ENCODE peak calls at places on chromosomes 6 and 20, in six cellular contexts. Q is HepG2, X is HCT116, H is SK-N-SH, M is K562, Z is GM12878. C is an unnamed sample.

GRCh38 chr6:101582786-101583185 is 189.3 kb downstream of the GRIK2 start:
- DNase-seq in Z (no peak), Q (no peak), M (no peak), H (no peak), X (no peak), C (no peak)

GRCh38 chr6:170181338-170181690 is 109.6 kb downstream of the DLL1 start:
- DNase-seq in Q (no peak), M (no peak), H (no peak), X (no peak), Z (no peak), C (no peak)

GRCh38 chr6:155958550-155958949 is 502.9 kb upstream of the NOX3 start:
- DNase-seq in X (no peak), M (no peak), Z (no peak), H (no peak), Q (no peak), C (no peak)

GRCh38 chr6:85360794-85361642 is 88.9 kb upstream of the NT5E start:
- DNase-seq in M (no peak), H (no peak), Z (no peak), X (peak; percentile 94), Q (peak; percentile 43), C (no peak)

GRCh38 chr6:169174516-169175359 is 78.9 kb downstream of the THBS2 start:
- DNase-seq in X (no peak), Q (no peak), Z (no peak), H (no peak), M (peak; percentile 69), C (peak; percentile 32)

GRCh38 chr20:52747736-52748135 is 224.4 kb upstream of the TSHZ2 start:
- DNase-seq in Q (peak; percentile 37), H (peak; percentile 30), M (no peak), Z (no peak), X (no peak), C (peak; percentile 11)

GRCh38 chr6:41355952-41356351 is 20.5 kb downstream of the NCR2 start:
- DNase-seq in Q (no peak), H (no peak), M (no peak), Z (no peak), X (no peak), C (no peak)

GRCh38 chr6:138377844-138378243 is at the start of gene SMIM28:
- DNase-seq in Q (no peak), M (no peak), H (no peak), X (no peak), Z (no peak), C (no peak)

GRCh38 chr6:130794686-130795085 is 32.5 kb upstream of the SMLR1 start:
- DNase-seq in M (no peak), X (no peak), Z (no peak), Q (no peak), H (no peak), C (no peak)

GRCh38 chr6:35181313-35181932 is 32.3 kb upstream of the SCUBE3 start:
- DNase-seq in Q (no peak), H (no peak), Z (no peak), X (no peak), M (no peak), C (no peak)

GRCh38 chr6:46221221-46221793 is 50.5 kb upstream of the ENPP5 start:
- DNase-seq in M (peak; percentile 41), Z (peak; percentile 48), Q (peak; percentile 26), H (no peak), X (peak; percentile 18), C (peak; percentile 63)

GRCh38 chr6:37648465-37649330 is 49.0 kb downstream of the MDGA1 start:
- DNase-seq in Z (no peak), Q (no peak), M (peak; percentile 85), X (peak; percentile 47), H (no peak), C (no peak)

GRCh38 chr6:122947355-122947754 is 48.7 kb upstream of the CLVS2 start:
- DNase-seq in H (peak; percentile 36), Z (no peak), Q (no peak), M (no peak), X (peak; percentile 18), C (peak; percentile 1)
- TF ChIP-seq JUND in H (no peak), Z (no peak), Q (no peak), M (no peak), X (no peak), C (no peak)

DNA sequence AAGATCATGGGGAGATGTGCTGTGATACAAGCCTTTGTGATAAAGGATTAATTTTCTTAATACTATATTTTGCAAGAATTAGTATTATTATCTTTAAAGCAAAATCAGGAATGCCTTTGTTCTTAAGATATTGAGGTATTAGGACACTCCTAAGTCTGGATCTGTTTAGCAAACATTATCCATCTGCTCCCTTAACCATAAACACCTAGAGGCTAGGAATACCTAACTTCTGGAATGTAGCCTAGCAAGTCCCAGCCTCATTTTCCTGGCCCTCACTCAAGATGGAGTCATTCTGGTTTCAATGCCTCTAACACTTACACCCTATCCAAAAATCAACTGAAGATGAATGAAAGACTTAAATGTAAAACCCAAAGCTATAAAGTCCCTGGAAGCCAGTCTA is 106.3 kb upstream of the GJE1 start:
- DNase-seq in Q (no peak), H (no peak), M (no peak), X (no peak), Z (no peak), C (no peak)
- TF ChIP-seq JUND in Q (no peak), H (no peak), M (no peak), X (no peak), Z (no peak), C (no peak)

GRCh38 chr6:105043979-105044378 is 87.1 kb downstream of the LIN28B start:
- DNase-seq in Q (no peak), Z (no peak), M (no peak), X (no peak), H (no peak), C (no peak)

GRCh38 chr6:105042648-105043047 is 85.7 kb downstream of the LIN28B start:
- DNase-seq in M (no peak), Z (no peak), Q (no peak), X (no peak), H (no peak), C (no peak)

GRCh38 chr6:105041880-105042279 is 85.0 kb downstream of the LIN28B start:
- DNase-seq in Q (no peak), Z (no peak), X (no peak), H (no peak), M (no peak), C (no peak)

DNA sequence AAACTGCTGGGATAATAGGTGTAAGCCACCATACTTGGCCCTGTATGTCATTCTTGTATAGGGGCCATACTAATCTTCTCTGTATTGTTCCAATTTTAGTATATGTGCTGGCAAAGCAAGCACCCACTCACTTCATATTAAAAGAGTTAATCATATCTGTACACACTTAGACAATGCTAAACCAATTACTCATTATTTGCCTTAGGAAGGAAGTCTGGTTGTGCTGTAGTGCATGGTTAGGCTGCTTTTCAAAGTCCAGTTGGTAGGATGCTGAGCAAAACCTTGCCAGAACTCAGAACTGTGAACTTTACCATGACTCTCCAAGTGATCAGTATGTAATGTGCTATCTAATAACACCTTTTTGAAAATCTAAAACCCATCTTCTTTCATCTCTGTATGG is 88.6 kb downstream of the LIN28B start:
- DNase-seq in H (no peak), M (no peak), X (no peak), Z (no peak), Q (peak; percentile 77), C (no peak)
- TF ChIP-seq JUND in H (peak; percentile 13), M (no peak), X (no peak), Z (no peak), Q (no peak), C (no peak)

DNA sequence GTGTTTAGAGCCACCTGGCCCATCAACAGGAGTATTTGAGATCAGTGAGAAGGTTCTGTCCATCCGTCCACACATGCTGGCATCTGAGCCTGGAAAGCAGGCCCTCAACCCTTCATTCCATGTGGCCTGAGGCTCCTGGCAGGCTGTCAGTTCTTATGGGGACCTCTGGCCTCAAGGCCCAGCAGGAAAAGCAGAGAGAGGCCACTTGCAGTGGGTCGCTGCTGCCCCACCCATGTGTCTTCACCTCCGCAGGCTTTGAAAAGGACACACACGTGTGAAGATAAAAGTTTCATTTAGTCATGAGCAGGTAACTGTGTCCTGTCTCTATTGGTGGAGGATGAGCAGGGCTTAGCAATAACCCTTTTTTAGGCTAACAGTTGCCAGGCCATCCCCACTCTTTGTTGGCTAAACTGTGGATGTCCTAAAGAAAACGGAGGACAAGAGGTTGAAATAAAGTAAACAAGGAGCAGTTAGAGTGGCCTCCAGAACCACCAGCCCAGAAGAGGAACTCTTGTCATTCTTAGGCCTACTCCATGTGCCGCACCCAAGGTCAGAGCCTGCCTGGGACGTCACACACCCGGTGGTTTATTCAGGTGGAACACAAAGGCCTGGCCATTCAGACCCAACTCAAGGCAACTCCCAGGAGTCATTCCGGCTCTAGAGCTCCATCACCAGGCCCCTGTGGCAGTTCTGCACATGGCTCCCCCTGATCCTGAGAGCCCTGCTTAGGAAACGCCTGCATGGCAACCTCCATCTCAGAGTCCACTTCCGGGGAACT is 143.4 kb upstream of the CST7 start:
- DNase-seq in M (no peak), Z (no peak), X (no peak), Q (no peak), H (no peak), C (no peak)
- TF ChIP-seq JUND in M (no peak), Z (no peak), X (no peak), Q (no peak), H (no peak), C (no peak)

GRCh38 chr6:4225207-4225872 is 90.0 kb upstream of the ECI2 start:
- DNase-seq in X (no peak), Z (no peak), M (no peak), Q (peak; percentile 27), H (no peak), C (no peak)

GRCh38 chr6:4224082-4224978 is 89.0 kb upstream of the ECI2 start:
- DNase-seq in Z (no peak), Q (no peak), M (no peak), H (no peak), X (no peak), C (no peak)

GRCh38 chr6:4220619-4221018 is 85.2 kb upstream of the ECI2 start:
- DNase-seq in M (no peak), Z (no peak), H (no peak), X (no peak), Q (no peak), C (no peak)
- TF ChIP-seq JUND in M (no peak), Z (no peak), H (no peak), X (no peak), Q (no peak), C (no peak)

DNA sequence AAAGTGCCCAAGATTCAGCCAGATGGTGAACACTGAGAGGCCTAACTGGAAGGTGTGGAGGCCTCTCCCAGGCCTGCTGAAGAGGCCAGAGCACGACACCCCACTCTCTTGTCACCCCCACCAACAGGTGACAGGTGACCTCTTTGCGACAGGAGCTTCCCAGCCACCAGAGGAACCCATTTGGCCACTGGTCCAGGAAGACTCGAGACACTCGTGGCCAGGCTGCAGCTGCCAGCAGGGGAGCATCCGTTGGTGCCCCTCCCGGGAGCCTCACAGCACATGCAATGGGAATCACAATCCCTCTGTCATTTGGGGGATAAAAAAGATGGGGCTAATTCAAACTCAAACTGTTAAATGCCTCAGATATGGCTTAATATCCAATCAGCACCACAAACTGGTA is 163.4 kb downstream of the INSM1 start:
- DNase-seq in Z (no peak), M (no peak), X (no peak), H (no peak), Q (no peak), C (no peak)
- TF ChIP-seq JUND in Z (no peak), M (no peak), X (no peak), H (no peak), Q (no peak), C (no peak)

GRCh38 chr20:19560876-19561480 is 197.1 kb upstream of the RIN2 start:
- DNase-seq in X (no peak), H (no peak), Z (no peak), M (no peak), Q (no peak), C (no peak)
- TF ChIP-seq JUND in X (no peak), H (no peak), Z (no peak), M (no peak), Q (no peak), C (no peak)

GRCh38 chr20:45469336-45470261 is at the start of gene WFDC2:
- DNase-seq in Z (no peak), Q (no peak), H (no peak), M (no peak), X (no peak), C (no peak)
- TF ChIP-seq JUND in Z (no peak), Q (no peak), H (no peak), M (no peak), X (no peak), C (no peak)

C was measured in T47D.